ENCODE peak calls at places on chromosomes 5 and 9, in four cellular contexts. One of them, this sample, is unnamed.

GRCh38 chr9:20584968-20585643 is 37.2 kb downstream of the MLLT3 start:
- DNase-seq in K562: no peak
- DNase-seq in HepG2: no peak
- DNase-seq in WTC11: no peak
- DNase-seq in this sample: no peak

GRCh38 chr9:34896112-34896511 is 62.0 kb upstream of the PHF24 start:
- DNase-seq in K562: no peak
- DNase-seq in HepG2: no peak
- DNase-seq in WTC11: no peak
- DNase-seq in this sample: no peak

GRCh38 chr9:38000735-38001134 is 68.3 kb downstream of the SHB start:
- DNase-seq in K562: no peak
- DNase-seq in HepG2: no peak
- DNase-seq in WTC11: no peak
- DNase-seq in this sample: no peak

GRCh38 chr5:79878721-79879336 is 112.2 kb downstream of the MTX3 start:
- DNase-seq in K562: peak
- DNase-seq in HepG2: peak
- DNase-seq in WTC11: peak
- DNase-seq in this sample: peak

GRCh38 chr9:4145482-4145881 is 154.4 kb downstream of the GLIS3 start:
- DNase-seq in K562: no peak
- DNase-seq in HepG2: no peak
- DNase-seq in WTC11: no peak
- DNase-seq in this sample: no peak

GRCh38 chr9:69937358-69937757 is 106.3 kb upstream of the MAMDC2 start:
- DNase-seq in K562: peak
- DNase-seq in HepG2: no peak
- DNase-seq in WTC11: no peak
- DNase-seq in this sample: no peak

GRCh38 chr5:129593525-129593924 is 133.4 kb downstream of the ADAMTS19 start:
- DNase-seq in K562: no peak
- DNase-seq in HepG2: no peak
- DNase-seq in WTC11: no peak
- DNase-seq in this sample: no peak

GRCh38 chr5:58410441-58410840 is 49.4 kb downstream of the PLK2 start:
- DNase-seq in K562: no peak
- DNase-seq in HepG2: no peak
- DNase-seq in WTC11: no peak
- DNase-seq in this sample: no peak

GRCh38 chr5:7246312-7246711 is 149.6 kb upstream of the ADCY2 start:
- DNase-seq in K562: no peak
- DNase-seq in HepG2: no peak
- DNase-seq in WTC11: no peak
- DNase-seq in this sample: no peak

GRCh38 chr5:72480836-72481235 is 26.4 kb downstream of the ZNF366 start:
- DNase-seq in K562: no peak
- DNase-seq in HepG2: no peak
- DNase-seq in WTC11: no peak
- DNase-seq in this sample: no peak

GRCh38 chr5:134647750-134648424 is 698 bp upstream of the SEC24A start:
- DNase-seq in K562: peak
- DNase-seq in HepG2: peak
- DNase-seq in WTC11: no peak
- DNase-seq in this sample: no peak

GRCh38 chr5:139287890-139288635 is 5.5 kb upstream of the MATR3 start:
- DNase-seq in K562: no peak
- DNase-seq in HepG2: no peak
- DNase-seq in WTC11: no peak
- DNase-seq in this sample: no peak

GRCh38 chr5:160259341-160259740 is 30.0 kb downstream of the FABP6 start:
- DNase-seq in K562: no peak
- DNase-seq in HepG2: no peak
- DNase-seq in WTC11: no peak
- DNase-seq in this sample: no peak

GRCh38 chr9:88809371-88809770 is 181.9 kb upstream of the S1PR3 start:
- DNase-seq in K562: peak
- DNase-seq in HepG2: no peak
- DNase-seq in WTC11: no peak
- DNase-seq in this sample: no peak

GRCh38 chr9:696332-697090 is 145.0 kb upstream of the DMRT1 start:
- DNase-seq in K562: no peak
- DNase-seq in HepG2: peak
- DNase-seq in WTC11: no peak
- DNase-seq in this sample: no peak

GRCh38 chr5:39063037-39063436 is 11.2 kb downstream of the RICTOR start:
- DNase-seq in K562: no peak
- DNase-seq in HepG2: no peak
- DNase-seq in WTC11: no peak
- DNase-seq in this sample: no peak

GRCh38 chr5:6193315-6193714 is 185.0 kb downstream of the MED10 start:
- DNase-seq in K562: no peak
- DNase-seq in HepG2: no peak
- DNase-seq in WTC11: no peak
- DNase-seq in this sample: no peak

GRCh38 chr5:135492319-135492626 is 40.1 kb upstream of the TIFAB start:
- DNase-seq in K562: no peak
- DNase-seq in HepG2: no peak
- DNase-seq in WTC11: no peak
- DNase-seq in this sample: no peak

GRCh38 chr5:139644001-139644456 is 4.1 kb upstream of the CXXC5 start:
- DNase-seq in K562: no peak
- DNase-seq in HepG2: no peak
- DNase-seq in WTC11: no peak
- DNase-seq in this sample: no peak

GRCh38 chr5:114999176-114999575 is 170.5 kb downstream of the TRIM36 start:
- DNase-seq in K562: no peak
- DNase-seq in HepG2: no peak
- DNase-seq in WTC11: no peak
- DNase-seq in this sample: no peak

GRCh38 chr5:115857621-115858349 is 16.1 kb downstream of the AP3S1 start:
- DNase-seq in K562: no peak
- DNase-seq in HepG2: no peak
- DNase-seq in WTC11: no peak
- DNase-seq in this sample: no peak

GRCh38 chr5:83925952-83926351 is 205.3 kb upstream of the HAPLN1 start:
- DNase-seq in K562: no peak
- DNase-seq in HepG2: no peak
- DNase-seq in WTC11: no peak
- DNase-seq in this sample: no peak

GRCh38 chr9:69204869-69205268 is 30.8 kb downstream of the TJP2 start:
- DNase-seq in K562: no peak
- DNase-seq in HepG2: peak
- DNase-seq in WTC11: peak
- DNase-seq in this sample: no peak

GRCh38 chr5:60718186-60718892 is 18.4 kb upstream of the DEPDC1B start:
- DNase-seq in K562: no peak
- DNase-seq in HepG2: no peak
- DNase-seq in WTC11: no peak
- DNase-seq in this sample: no peak

GRCh38 chr5:174046558-174046957 is 1.1 kb downstream of the NSG2 start:
- DNase-seq in K562: no peak
- DNase-seq in HepG2: no peak
- DNase-seq in WTC11: no peak
- DNase-seq in this sample: no peak

GRCh38 chr5:108259306-108259705 is 122.6 kb downstream of the FBXL17 start:
- DNase-seq in K562: peak
- DNase-seq in HepG2: no peak
- DNase-seq in WTC11: no peak
- DNase-seq in this sample: no peak

GRCh38 chr9:2403701-2404100 is 217.9 kb upstream of the VLDLR start:
- DNase-seq in K562: no peak
- DNase-seq in HepG2: no peak
- DNase-seq in WTC11: no peak
- DNase-seq in this sample: no peak

GRCh38 chr5:53067641-53068040 is 41.9 kb downstream of the MOCS2 start:
- DNase-seq in K562: no peak
- DNase-seq in HepG2: no peak
- DNase-seq in WTC11: no peak
- DNase-seq in this sample: no peak

GRCh38 chr5:113176196-113176595 is 199.6 kb downstream of the DCP2 start:
- DNase-seq in K562: no peak
- DNase-seq in HepG2: no peak
- DNase-seq in WTC11: no peak
- DNase-seq in this sample: no peak

GRCh38 chr5:17056056-17056690 is 120.1 kb upstream of the MYO10 start:
- DNase-seq in K562: no peak
- DNase-seq in HepG2: no peak
- DNase-seq in WTC11: no peak
- DNase-seq in this sample: no peak

GRCh38 chr5:140327589-140327988 is 18.8 kb downstream of the HBEGF start:
- DNase-seq in K562: no peak
- DNase-seq in HepG2: peak
- DNase-seq in WTC11: no peak
- DNase-seq in this sample: peak

GRCh38 chr9:108331596-108331995 is 524.2 kb downstream of the ACTL7B start:
- DNase-seq in K562: no peak
- DNase-seq in HepG2: no peak
- DNase-seq in WTC11: no peak
- DNase-seq in this sample: no peak

GRCh38 chr9:73565833-73566465 is 414.3 kb downstream of the ANXA1 start:
- DNase-seq in K562: peak
- DNase-seq in HepG2: peak
- DNase-seq in WTC11: peak
- DNase-seq in this sample: peak

GRCh38 chr9:36632892-36633291 is 60.2 kb downstream of the MELK start:
- DNase-seq in K562: peak
- DNase-seq in HepG2: peak
- DNase-seq in WTC11: no peak
- DNase-seq in this sample: peak
- TF ChIP-seq ELF4 in K562: no peak
- TF ChIP-seq ELF4 in HepG2: no peak
- TF ChIP-seq ELF4 in WTC11: no peak
- TF ChIP-seq ELF4 in this sample: no peak

GRCh38 chr9:123382659-123383511 is 26.9 kb downstream of the CRB2 start:
- DNase-seq in K562: no peak
- DNase-seq in HepG2: no peak
- DNase-seq in WTC11: no peak
- DNase-seq in this sample: no peak
- TF ChIP-seq ELF4 in K562: no peak
- TF ChIP-seq ELF4 in HepG2: no peak
- TF ChIP-seq ELF4 in WTC11: no peak
- TF ChIP-seq ELF4 in this sample: no peak

GRCh38 chr9:93591301-93591700 is 14.9 kb downstream of the PHF2 start:
- DNase-seq in K562: no peak
- DNase-seq in HepG2: no peak
- DNase-seq in WTC11: no peak
- DNase-seq in this sample: no peak
- TF ChIP-seq ELF4 in K562: no peak
- TF ChIP-seq ELF4 in HepG2: no peak
- TF ChIP-seq ELF4 in WTC11: no peak
- TF ChIP-seq ELF4 in this sample: no peak

DNA sequence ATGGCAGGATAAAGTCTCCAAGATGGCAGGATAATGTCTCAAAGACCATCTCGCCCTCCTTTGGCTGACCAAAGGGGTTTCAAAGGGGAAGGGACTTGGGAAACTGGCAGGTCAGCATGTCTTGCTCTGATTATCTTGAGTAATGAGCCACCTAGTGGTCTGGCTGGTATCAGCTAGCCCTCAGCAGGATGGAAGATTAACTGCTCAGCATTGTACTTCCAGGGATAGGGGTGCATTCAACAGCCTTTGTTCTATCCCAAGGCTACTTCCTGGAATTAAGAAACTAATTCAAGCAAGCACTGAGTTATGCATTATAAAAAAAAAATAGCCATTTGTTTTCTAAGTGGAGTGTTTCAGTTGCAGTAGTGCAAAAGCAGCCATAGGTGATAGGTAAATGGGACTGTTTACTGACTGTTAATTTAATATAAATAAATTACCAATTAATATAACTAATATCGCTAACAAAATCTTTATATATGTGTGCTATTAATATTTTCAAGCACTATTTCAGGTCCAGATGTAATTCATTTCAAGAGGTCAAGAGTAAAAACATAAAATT is 555.5 kb downstream of the CDH9 start:
- DNase-seq in K562: peak
- DNase-seq in HepG2: peak
- DNase-seq in WTC11: peak
- DNase-seq in this sample: peak
- TF ChIP-seq ELF4 in K562: no peak
- TF ChIP-seq ELF4 in HepG2: no peak
- TF ChIP-seq ELF4 in WTC11: no peak
- TF ChIP-seq ELF4 in this sample: no peak

GRCh38 chr9:127463891-127464290 is 12.6 kb downstream of the LRSAM1 start:
- DNase-seq in K562: no peak
- DNase-seq in HepG2: no peak
- DNase-seq in WTC11: no peak
- DNase-seq in this sample: no peak
- TF ChIP-seq ELF4 in K562: no peak
- TF ChIP-seq ELF4 in HepG2: no peak
- TF ChIP-seq ELF4 in WTC11: no peak
- TF ChIP-seq ELF4 in this sample: no peak

GRCh38 chr9:122900791-122901190 is 4.4 kb downstream of the RC3H2 start:
- DNase-seq in K562: no peak
- DNase-seq in HepG2: no peak
- DNase-seq in WTC11: no peak
- DNase-seq in this sample: no peak
- TF ChIP-seq ELF4 in K562: no peak
- TF ChIP-seq ELF4 in HepG2: no peak
- TF ChIP-seq ELF4 in WTC11: no peak
- TF ChIP-seq ELF4 in this sample: no peak

GRCh38 chr9:27379311-27380236 is 82.6 kb upstream of the EQTN start:
- DNase-seq in K562: no peak
- DNase-seq in HepG2: peak
- DNase-seq in WTC11: no peak
- DNase-seq in this sample: no peak
- TF ChIP-seq ELF4 in K562: no peak
- TF ChIP-seq ELF4 in HepG2: no peak
- TF ChIP-seq ELF4 in WTC11: no peak
- TF ChIP-seq ELF4 in this sample: no peak

This sample was measured in HEK293T.